ENCODE peak calls at places on chromosomes 16 and 17, in eight cellular contexts. I is T-cell; H is HT1080; B is neural progenitor cell; U is HCEC 1CT; P is stimulated activated CD4-positive, alpha-beta T cell treated with anti-CD3 and anti-CD28 coated beads, Interleukin-1b, Interleukin-23, amount 100 ng/mL, for 24 hours; T is AG09309; L is stimulated activated effector memory CD8-positive, alpha-beta T cell treated with anti-CD3 and anti-CD28 coated beads, Interleukin-12 subunit alpha, Interleukin-12 subunit beta, amount 100 ng/mL, for 72 hours. V is an unnamed sample.

GRCh38 chr16:86256995-86257394 is 253.3 kb upstream of the FOXF1 start:
- DNase-seq in B (no peak), L (no peak), I (no peak), P (no peak), T (no peak), U (no peak), H (no peak), V (no peak)

GRCh38 chr16:24491721-24492120 is 47.6 kb upstream of the RBBP6 start:
- DNase-seq in I (no peak), P (no peak), T (no peak), B (no peak), U (no peak), L (no peak), H (no peak), V (no peak)

GRCh38 chr17:12859520-12859919 is 70.2 kb downstream of the ARHGAP44 start:
- DNase-seq in H (peak; percentile 33), I (no peak), P (no peak), L (no peak), T (no peak), U (no peak), B (no peak), V (no peak)

GRCh38 chr16:9151597-9151996 is 60.2 kb downstream of the HAPSTR1 start:
- DNase-seq in T (no peak), U (peak; percentile 85), L (no peak), H (peak; percentile 61), B (no peak), P (no peak), I (no peak), V (no peak)

GRCh38 chr16:85570213-85570734 is 42.8 kb upstream of the GSE1 start:
- DNase-seq in P (no peak), T (no peak), L (peak; percentile 73), H (no peak), B (no peak), U (no peak), I (no peak), V (no peak)

GRCh38 chr17:50330151-50330753 is 15.7 kb upstream of the XYLT2 start:
- DNase-seq in L (no peak), T (no peak), U (no peak), P (no peak), H (no peak), B (no peak), I (no peak), V (no peak)

GRCh38 chr17:58587713-58588117 is 73.3 kb upstream of the MTMR4 start:
- DNase-seq in H (peak; percentile 56), I (peak; percentile 65), L (peak; percentile 60), P (peak; percentile 11), B (peak; percentile 74), T (no peak), U (peak; percentile 46), V (no peak)

GRCh38 chr16:86210403-86211193 is 299.7 kb upstream of the FOXF1 start:
- DNase-seq in I (no peak), T (no peak), U (no peak), B (no peak), L (no peak), P (no peak), H (no peak), V (no peak)

GRCh38 chr16:24906199-24906808 is 60.5 kb downstream of the SLC5A11 start:
- DNase-seq in T (no peak), P (no peak), B (no peak), I (no peak), H (no peak), L (no peak), U (peak; percentile 22), V (no peak)

GRCh38 chr16:86576591-86577313 is 1.6 kb upstream of the FOXL1 start:
- DNase-seq in L (no peak), I (no peak), B (no peak), P (no peak), T (no peak), H (no peak), U (peak; percentile 73), V (no peak)

GRCh38 chr17:44354582-44355309 is 8.9 kb downstream of the FAM171A2 start:
- DNase-seq in U (no peak), B (peak; percentile 91), T (no peak), P (no peak), I (peak; percentile 54), L (peak; percentile 77), H (no peak), V (no peak)

GRCh38 chr17:46818929-46819859 is 702 bp upstream of the WNT3 start:
- DNase-seq in B (peak; percentile 84), T (no peak), I (no peak), P (no peak), L (no peak), H (no peak), U (no peak), V (no peak)

GRCh38 chr16:3256876-3257465 is 538 bp upstream of the MEFV start:
- DNase-seq in B (no peak), U (peak; percentile 36), I (no peak), L (no peak), P (no peak), T (no peak), H (peak; percentile 70), V (no peak)

GRCh38 chr17:70338946-70339354 is 169.6 kb downstream of the KCNJ2 start:
- DNase-seq in L (no peak), P (no peak), H (no peak), I (no peak), U (no peak), T (no peak), B (no peak), V (no peak)

GRCh38 chr16:69435977-69436729 is 11.7 kb downstream of the CYB5B start:
- DNase-seq in I (no peak), T (no peak), U (no peak), B (no peak), P (no peak), H (no peak), L (no peak), V (no peak)

GRCh38 chr16:23423496-23424049 is 29.4 kb downstream of the COG7 start:
- DNase-seq in B (no peak), U (peak; percentile 98), P (no peak), L (no peak), H (peak; percentile 91), I (no peak), T (peak; percentile 93), V (peak; percentile 82)

V was measured in thoracic aorta.